ENCODE peak calls at places on chromosome 15, in six cellular contexts. J is psoas muscle; Q is activated CD8-positive, alpha-beta memory T cell treated with anti-CD3 and anti-CD28 coated beads, Interleukin-2, amount 50 U/mL, for 48 hours; K is ACHN; Z is posterior cingulate gyrus; H is PC-3. C is an unnamed sample.

GRCh38 chr15:59294961-59295741 is 77.5 kb downstream of the MYO1E start:
- DNase-seq in J (peak), Q (no peak), K (peak), Z (no peak), H (peak), C (no peak)

GRCh38 chr15:99408236-99409096 is 157.2 kb downstream of the LRRC28 start:
- DNase-seq in J (no peak), Q (no peak), K (no peak), Z (no peak), H (no peak), C (no peak)

GRCh38 chr15:85618956-85619491 is 175.7 kb downstream of the KLHL25 start:
- DNase-seq in J (peak), Q (peak), K (peak), Z (no peak), H (no peak), C (peak)

GRCh38 chr15:64009798-64010241 is 36.5 kb downstream of the DAPK2 start:
- DNase-seq in J (no peak), Q (peak), K (peak), Z (no peak), H (peak), C (no peak)

GRCh38 chr15:40072216-40072990 is 33.4 kb upstream of the SRP14 start:
- DNase-seq in J (no peak), Q (no peak), K (no peak), Z (no peak), H (no peak), C (no peak)

GRCh38 chr15:98713585-98714001 is 65.3 kb downstream of the IGF1R start:
- DNase-seq in J (no peak), Q (no peak), K (no peak), Z (no peak), H (peak), C (no peak)

GRCh38 chr15:57322602-57323250 is 53.6 kb upstream of the CGNL1 start:
- DNase-seq in J (no peak), Q (no peak), K (no peak), Z (no peak), H (no peak), C (no peak)

GRCh38 chr15:45715528-45715927 is 80.7 kb downstream of the SQOR start:
- DNase-seq in J (no peak), Q (no peak), K (peak), Z (no peak), H (peak), C (peak)

GRCh38 chr15:92724144-92724543 is 68.6 kb upstream of the FAM174B start:
- DNase-seq in J (no peak), Q (no peak), K (no peak), Z (no peak), H (no peak), C (no peak)

GRCh38 chr15:64452988-64453688 is 7.2 kb upstream of the ZNF609 start:
- DNase-seq in J (no peak), Q (no peak), K (no peak), Z (peak), H (no peak), C (no peak)

GRCh38 chr15:28942046-28942445 is 56.3 kb downstream of the APBA2 start:
- DNase-seq in J (no peak), Q (peak), K (no peak), Z (peak), H (no peak), C (no peak)

GRCh38 chr15:84836859-84837258 is 19.7 kb downstream of the ALPK3 start:
- DNase-seq in J (no peak), Q (peak), K (no peak), Z (no peak), H (no peak), C (no peak)

GRCh38 chr15:51322622-51323296 is 15.6 kb downstream of the CYP19A1 start:
- DNase-seq in J (peak), Q (no peak), K (no peak), Z (no peak), H (no peak), C (no peak)

GRCh38 chr15:101657968-101658784 is 6.0 kb upstream of the TM2D3 start:
- DNase-seq in J (no peak), Q (no peak), K (no peak), Z (no peak), H (no peak), C (peak)

GRCh38 chr15:64096486-64097431 is 977 bp downstream of the SNX1 start:
- DNase-seq in J (no peak), Q (no peak), K (peak), Z (no peak), H (peak), C (peak)

GRCh38 chr15:87877114-87877810 is 379.3 kb downstream of the NTRK3 start:
- DNase-seq in J (no peak), Q (no peak), K (no peak), Z (no peak), H (no peak), C (no peak)

GRCh38 chr15:83837946-83838571 is 184.1 kb downstream of the ADAMTSL3 start:
- DNase-seq in J (no peak), Q (no peak), K (peak), Z (peak), H (peak), C (peak)

GRCh38 chr15:80926126-80926525 is 63.5 kb downstream of the MESD start:
- DNase-seq in J (no peak), Q (no peak), K (no peak), Z (no peak), H (no peak), C (no peak)

GRCh38 chr15:56817266-56817665 is 84.0 kb upstream of the ZNF280D start:
- DNase-seq in J (no peak), Q (no peak), K (peak), Z (no peak), H (peak), C (no peak)

GRCh38 chr15:40050788-40051615 is 12.0 kb upstream of the SRP14 start:
- DNase-seq in J (no peak), Q (no peak), K (no peak), Z (no peak), H (no peak), C (no peak)

GRCh38 chr15:92625297-92625980 is 30.1 kb downstream of the FAM174B start:
- DNase-seq in J (no peak), Q (no peak), K (no peak), Z (no peak), H (peak), C (no peak)

GRCh38 chr15:60708684-60709083 is 229.7 kb upstream of the ICE2 start:
- DNase-seq in J (no peak), Q (no peak), K (no peak), Z (no peak), H (no peak), C (no peak)

GRCh38 chr15:91562698-91563097 is 290.8 kb upstream of the SLCO3A1 start:
- DNase-seq in J (no peak), Q (no peak), K (no peak), Z (no peak), H (no peak), C (no peak)

GRCh38 chr15:81419304-81419943 is 45.4 kb upstream of the TMC3 start:
- DNase-seq in J (no peak), Q (no peak), K (no peak), Z (no peak), H (peak), C (no peak)

GRCh38 chr15:93929375-93930094 is 301.8 kb upstream of the MCTP2 start:
- DNase-seq in J (peak), Q (no peak), K (no peak), Z (no peak), H (no peak), C (no peak)

GRCh38 chr15:94769089-94769488 is 537.7 kb downstream of the MCTP2 start:
- DNase-seq in J (no peak), Q (no peak), K (no peak), Z (no peak), H (no peak), C (no peak)

GRCh38 chr15:82763361-82764142 is 42.3 kb downstream of the FSD2 start:
- DNase-seq in J (no peak), Q (no peak), K (no peak), Z (no peak), H (peak), C (no peak)

C was measured in KBM-7.